ENCODE peak calls at places on chromosome 2, in nine cellular contexts. One of them, this sample, is unnamed.
A peak's percentile ranks its signal among the peaks of the same experiment; 100 is the strongest.

GRCh38 chr2:16615687-16616615 is 49.7 kb downstream of the CYRIA start:
- DNase-seq in choroid plexus epithelial cell: no peak
- DNase-seq in HTR-8/SVneo: no peak
- DNase-seq in tibial nerve: no peak
- DNase-seq in activated naive CD4-positive, alpha-beta T cell treated with anti-CD3 and anti-CD28 coated beads, Interleukin-2, amount 10 ng/mL, durations not matched to agents 7 days and 5 days: no peak
- DNase-seq in activated CD4-positive, CD25-positive, alpha-beta regulatory T cell treated with anti-CD3 and anti-CD28 coated beads, Interleukin-2, amount 50 U/mL, for 72 hours: no peak
- DNase-seq in AG08395: no peak
- DNase-seq in anterior cingulate cortex: peak; percentile 67
- DNase-seq in neural crest cell: no peak
- DNase-seq in this sample: no peak

GRCh38 chr2:166031054-166031453 is 77.5 kb upstream of the TTC21B start:
- DNase-seq in tibial nerve: no peak
- DNase-seq in AG08395: no peak
- DNase-seq in activated naive CD4-positive, alpha-beta T cell treated with anti-CD3 and anti-CD28 coated beads, Interleukin-2, amount 10 ng/mL, durations not matched to agents 7 days and 5 days: no peak
- DNase-seq in neural crest cell: no peak
- DNase-seq in anterior cingulate cortex: no peak
- DNase-seq in activated CD4-positive, CD25-positive, alpha-beta regulatory T cell treated with anti-CD3 and anti-CD28 coated beads, Interleukin-2, amount 50 U/mL, for 72 hours: no peak
- DNase-seq in HTR-8/SVneo: no peak
- DNase-seq in choroid plexus epithelial cell: peak; percentile 24
- DNase-seq in this sample: peak; percentile 32

GRCh38 chr2:113192459-113193100 is 18.8 kb downstream of the PSD4 start:
- DNase-seq in HTR-8/SVneo: no peak
- DNase-seq in anterior cingulate cortex: no peak
- DNase-seq in AG08395: no peak
- DNase-seq in activated naive CD4-positive, alpha-beta T cell treated with anti-CD3 and anti-CD28 coated beads, Interleukin-2, amount 10 ng/mL, durations not matched to agents 7 days and 5 days: no peak
- DNase-seq in tibial nerve: no peak
- DNase-seq in choroid plexus epithelial cell: no peak
- DNase-seq in activated CD4-positive, CD25-positive, alpha-beta regulatory T cell treated with anti-CD3 and anti-CD28 coated beads, Interleukin-2, amount 50 U/mL, for 72 hours: no peak
- DNase-seq in neural crest cell: no peak
- DNase-seq in this sample: no peak

GRCh38 chr2:64698068-64698645 is 44.4 kb upstream of the SERTAD2 start:
- DNase-seq in AG08395: no peak
- DNase-seq in choroid plexus epithelial cell: no peak
- DNase-seq in activated naive CD4-positive, alpha-beta T cell treated with anti-CD3 and anti-CD28 coated beads, Interleukin-2, amount 10 ng/mL, durations not matched to agents 7 days and 5 days: no peak
- DNase-seq in anterior cingulate cortex: no peak
- DNase-seq in tibial nerve: no peak
- DNase-seq in neural crest cell: no peak
- DNase-seq in activated CD4-positive, CD25-positive, alpha-beta regulatory T cell treated with anti-CD3 and anti-CD28 coated beads, Interleukin-2, amount 50 U/mL, for 72 hours: no peak
- DNase-seq in HTR-8/SVneo: no peak
- DNase-seq in this sample: no peak

GRCh38 chr2:147829106-147829505 is 15.7 kb upstream of the ACVR2A start:
- DNase-seq in activated CD4-positive, CD25-positive, alpha-beta regulatory T cell treated with anti-CD3 and anti-CD28 coated beads, Interleukin-2, amount 50 U/mL, for 72 hours: no peak
- DNase-seq in AG08395: peak; percentile 21
- DNase-seq in tibial nerve: no peak
- DNase-seq in anterior cingulate cortex: no peak
- DNase-seq in HTR-8/SVneo: peak; percentile 21
- DNase-seq in neural crest cell: no peak
- DNase-seq in activated naive CD4-positive, alpha-beta T cell treated with anti-CD3 and anti-CD28 coated beads, Interleukin-2, amount 10 ng/mL, durations not matched to agents 7 days and 5 days: no peak
- DNase-seq in choroid plexus epithelial cell: peak; percentile 92
- DNase-seq in this sample: peak; percentile 79

GRCh38 chr2:62999905-63000304 is 50.7 kb upstream of the OTX1 start:
- DNase-seq in anterior cingulate cortex: peak; percentile 2
- DNase-seq in tibial nerve: no peak
- DNase-seq in choroid plexus epithelial cell: peak; percentile 16
- DNase-seq in neural crest cell: no peak
- DNase-seq in AG08395: peak; percentile 59
- DNase-seq in activated naive CD4-positive, alpha-beta T cell treated with anti-CD3 and anti-CD28 coated beads, Interleukin-2, amount 10 ng/mL, durations not matched to agents 7 days and 5 days: no peak
- DNase-seq in HTR-8/SVneo: peak; percentile 12
- DNase-seq in activated CD4-positive, CD25-positive, alpha-beta regulatory T cell treated with anti-CD3 and anti-CD28 coated beads, Interleukin-2, amount 50 U/mL, for 72 hours: no peak
- DNase-seq in this sample: peak; percentile 79

GRCh38 chr2:150538582-150539236 is 51.2 kb upstream of the RND3 start:
- DNase-seq in AG08395: peak; percentile 52
- DNase-seq in tibial nerve: peak; percentile 32
- DNase-seq in choroid plexus epithelial cell: peak; percentile 75
- DNase-seq in activated CD4-positive, CD25-positive, alpha-beta regulatory T cell treated with anti-CD3 and anti-CD28 coated beads, Interleukin-2, amount 50 U/mL, for 72 hours: no peak
- DNase-seq in neural crest cell: no peak
- DNase-seq in HTR-8/SVneo: no peak
- DNase-seq in anterior cingulate cortex: no peak
- DNase-seq in activated naive CD4-positive, alpha-beta T cell treated with anti-CD3 and anti-CD28 coated beads, Interleukin-2, amount 10 ng/mL, durations not matched to agents 7 days and 5 days: no peak
- DNase-seq in this sample: no peak

GRCh38 chr2:26757873-26758789 is 6.0 kb upstream of the SLC35F6 start:
- DNase-seq in activated naive CD4-positive, alpha-beta T cell treated with anti-CD3 and anti-CD28 coated beads, Interleukin-2, amount 10 ng/mL, durations not matched to agents 7 days and 5 days: no peak
- DNase-seq in anterior cingulate cortex: no peak
- DNase-seq in choroid plexus epithelial cell: peak; percentile 99
- DNase-seq in HTR-8/SVneo: peak; percentile 41
- DNase-seq in neural crest cell: no peak
- DNase-seq in activated CD4-positive, CD25-positive, alpha-beta regulatory T cell treated with anti-CD3 and anti-CD28 coated beads, Interleukin-2, amount 50 U/mL, for 72 hours: peak; percentile 49
- DNase-seq in AG08395: peak; percentile 81
- DNase-seq in tibial nerve: peak; percentile 38
- DNase-seq in this sample: peak; percentile 99

GRCh38 chr2:200860092-200860795 is 4.2 kb downstream of the CLK1 start:
- DNase-seq in choroid plexus epithelial cell: peak; percentile 55
- DNase-seq in tibial nerve: peak; percentile 57
- DNase-seq in neural crest cell: no peak
- DNase-seq in HTR-8/SVneo: no peak
- DNase-seq in activated CD4-positive, CD25-positive, alpha-beta regulatory T cell treated with anti-CD3 and anti-CD28 coated beads, Interleukin-2, amount 50 U/mL, for 72 hours: no peak
- DNase-seq in anterior cingulate cortex: peak; percentile 16
- DNase-seq in AG08395: peak; percentile 56
- DNase-seq in activated naive CD4-positive, alpha-beta T cell treated with anti-CD3 and anti-CD28 coated beads, Interleukin-2, amount 10 ng/mL, durations not matched to agents 7 days and 5 days: peak; percentile 53
- DNase-seq in this sample: no peak

GRCh38 chr2:226199555-226199954 is 600.1 kb downstream of the IRS1 start:
- DNase-seq in AG08395: no peak
- DNase-seq in choroid plexus epithelial cell: no peak
- DNase-seq in tibial nerve: no peak
- DNase-seq in anterior cingulate cortex: no peak
- DNase-seq in neural crest cell: no peak
- DNase-seq in activated naive CD4-positive, alpha-beta T cell treated with anti-CD3 and anti-CD28 coated beads, Interleukin-2, amount 10 ng/mL, durations not matched to agents 7 days and 5 days: no peak
- DNase-seq in HTR-8/SVneo: no peak
- DNase-seq in activated CD4-positive, CD25-positive, alpha-beta regulatory T cell treated with anti-CD3 and anti-CD28 coated beads, Interleukin-2, amount 50 U/mL, for 72 hours: no peak
- DNase-seq in this sample: no peak

GRCh38 chr2:183093857-183094657 is 15.5 kb downstream of the DUSP19 start:
- DNase-seq in neural crest cell: no peak
- DNase-seq in activated naive CD4-positive, alpha-beta T cell treated with anti-CD3 and anti-CD28 coated beads, Interleukin-2, amount 10 ng/mL, durations not matched to agents 7 days and 5 days: no peak
- DNase-seq in HTR-8/SVneo: peak; percentile 28
- DNase-seq in activated CD4-positive, CD25-positive, alpha-beta regulatory T cell treated with anti-CD3 and anti-CD28 coated beads, Interleukin-2, amount 50 U/mL, for 72 hours: no peak
- DNase-seq in anterior cingulate cortex: no peak
- DNase-seq in AG08395: peak; percentile 40
- DNase-seq in tibial nerve: no peak
- DNase-seq in choroid plexus epithelial cell: peak; percentile 76
- DNase-seq in this sample: peak; percentile 65